ENCODE peak calls at places on chromosomes 12 and 14, in six cellular contexts. One of them, this sample, is unnamed.

GRCh38 chr14:99191663-99192621 is 80.1 kb downstream of the BCL11B start:
- DNase-seq in left lobe of liver: peak
- DNase-seq in CMK: no peak
- DNase-seq in hippocampal formation: peak
- DNase-seq in Right ventricle myocardium superior: peak
- DNase-seq in kidney glomerular epithelial cell: peak
- DNase-seq in this sample: peak

GRCh38 chr12:119593578-119594398 is at the start of gene TMEM233:
- DNase-seq in left lobe of liver: no peak
- DNase-seq in CMK: no peak
- DNase-seq in hippocampal formation: no peak
- DNase-seq in Right ventricle myocardium superior: peak
- DNase-seq in kidney glomerular epithelial cell: no peak
- DNase-seq in this sample: no peak

GRCh38 chr12:117461732-117462131 is 100.3 kb upstream of the NOS1 start:
- DNase-seq in left lobe of liver: no peak
- DNase-seq in CMK: no peak
- DNase-seq in hippocampal formation: no peak
- DNase-seq in Right ventricle myocardium superior: no peak
- DNase-seq in kidney glomerular epithelial cell: no peak
- DNase-seq in this sample: no peak

GRCh38 chr12:3002636-3003035 is 43.4 kb downstream of the TEAD4 start:
- DNase-seq in left lobe of liver: no peak
- DNase-seq in CMK: no peak
- DNase-seq in hippocampal formation: no peak
- DNase-seq in Right ventricle myocardium superior: no peak
- DNase-seq in kidney glomerular epithelial cell: no peak
- DNase-seq in this sample: no peak

GRCh38 chr12:27387473-27387872 is 54.8 kb downstream of the BMAL2 start:
- DNase-seq in left lobe of liver: no peak
- DNase-seq in CMK: no peak
- DNase-seq in hippocampal formation: no peak
- DNase-seq in Right ventricle myocardium superior: no peak
- DNase-seq in kidney glomerular epithelial cell: peak
- DNase-seq in this sample: no peak

GRCh38 chr14:69002069-69002468 is 23.0 kb upstream of the ACTN1 start:
- DNase-seq in left lobe of liver: peak
- DNase-seq in CMK: no peak
- DNase-seq in hippocampal formation: no peak
- DNase-seq in Right ventricle myocardium superior: peak
- DNase-seq in kidney glomerular epithelial cell: no peak
- DNase-seq in this sample: no peak

GRCh38 chr12:118645219-118645618 is 268.9 kb downstream of the SUDS3 start:
- DNase-seq in left lobe of liver: no peak
- DNase-seq in CMK: no peak
- DNase-seq in hippocampal formation: no peak
- DNase-seq in Right ventricle myocardium superior: no peak
- DNase-seq in kidney glomerular epithelial cell: no peak
- DNase-seq in this sample: no peak

GRCh38 chr14:69087061-69087461 is 65.9 kb downstream of the DCAF5 start:
- DNase-seq in left lobe of liver: no peak
- DNase-seq in CMK: no peak
- DNase-seq in hippocampal formation: no peak
- DNase-seq in Right ventricle myocardium superior: no peak
- DNase-seq in kidney glomerular epithelial cell: peak
- DNase-seq in this sample: peak

GRCh38 chr14:22039938-22040780 is 366.5 kb upstream of the OR4E1 start:
- DNase-seq in left lobe of liver: no peak
- DNase-seq in CMK: no peak
- DNase-seq in hippocampal formation: no peak
- DNase-seq in Right ventricle myocardium superior: no peak
- DNase-seq in kidney glomerular epithelial cell: no peak
- DNase-seq in this sample: no peak

GRCh38 chr12:70664463-70664862 is 27.2 kb upstream of the PTPRB start:
- DNase-seq in left lobe of liver: no peak
- DNase-seq in CMK: no peak
- DNase-seq in hippocampal formation: peak
- DNase-seq in Right ventricle myocardium superior: no peak
- DNase-seq in kidney glomerular epithelial cell: no peak
- DNase-seq in this sample: no peak

GRCh38 chr12:27468241-27468640 is 21.7 kb downstream of the SMCO2 start:
- DNase-seq in left lobe of liver: no peak
- DNase-seq in CMK: no peak
- DNase-seq in hippocampal formation: no peak
- DNase-seq in Right ventricle myocardium superior: no peak
- DNase-seq in kidney glomerular epithelial cell: no peak
- DNase-seq in this sample: no peak

GRCh38 chr12:104750061-104750460 is 208.0 kb downstream of the SLC41A2 start:
- DNase-seq in left lobe of liver: no peak
- DNase-seq in CMK: no peak
- DNase-seq in hippocampal formation: no peak
- DNase-seq in Right ventricle myocardium superior: no peak
- DNase-seq in kidney glomerular epithelial cell: no peak
- DNase-seq in this sample: peak

GRCh38 chr12:115323223-115323905 is 639.4 kb upstream of the TBX3 start:
- DNase-seq in left lobe of liver: no peak
- DNase-seq in CMK: no peak
- DNase-seq in hippocampal formation: no peak
- DNase-seq in Right ventricle myocardium superior: no peak
- DNase-seq in kidney glomerular epithelial cell: no peak
- DNase-seq in this sample: no peak

GRCh38 chr12:53039851-53040250 is 10.0 kb upstream of the TNS2 start:
- DNase-seq in left lobe of liver: no peak
- DNase-seq in CMK: no peak
- DNase-seq in hippocampal formation: no peak
- DNase-seq in Right ventricle myocardium superior: no peak
- DNase-seq in kidney glomerular epithelial cell: no peak
- DNase-seq in this sample: no peak

GRCh38 chr12:115259968-115260806 is 576.2 kb upstream of the TBX3 start:
- DNase-seq in left lobe of liver: no peak
- DNase-seq in CMK: no peak
- DNase-seq in hippocampal formation: no peak
- DNase-seq in Right ventricle myocardium superior: no peak
- DNase-seq in kidney glomerular epithelial cell: no peak
- DNase-seq in this sample: no peak

GRCh38 chr12:124629799-124630198 is 62.4 kb upstream of the NCOR2 start:
- DNase-seq in left lobe of liver: no peak
- DNase-seq in CMK: no peak
- DNase-seq in hippocampal formation: no peak
- DNase-seq in Right ventricle myocardium superior: no peak
- DNase-seq in kidney glomerular epithelial cell: no peak
- DNase-seq in this sample: no peak

GRCh38 chr12:87112946-87113345 is 856.8 kb upstream of the MGAT4C start:
- DNase-seq in left lobe of liver: no peak
- DNase-seq in CMK: no peak
- DNase-seq in hippocampal formation: no peak
- DNase-seq in Right ventricle myocardium superior: no peak
- DNase-seq in kidney glomerular epithelial cell: no peak
- DNase-seq in this sample: no peak

GRCh38 chr12:18422849-18423248 is 161.5 kb downstream of the PIK3C2G start:
- DNase-seq in left lobe of liver: no peak
- DNase-seq in CMK: no peak
- DNase-seq in hippocampal formation: no peak
- DNase-seq in Right ventricle myocardium superior: no peak
- DNase-seq in kidney glomerular epithelial cell: no peak
- DNase-seq in this sample: no peak

GRCh38 chr12:32305163-32305562 is 94.2 kb upstream of the FGD4 start:
- DNase-seq in left lobe of liver: no peak
- DNase-seq in CMK: no peak
- DNase-seq in hippocampal formation: no peak
- DNase-seq in Right ventricle myocardium superior: no peak
- DNase-seq in kidney glomerular epithelial cell: peak
- DNase-seq in this sample: no peak

GRCh38 chr12:130873825-130874224 is 2.0 kb downstream of the RAN start:
- DNase-seq in left lobe of liver: no peak
- DNase-seq in CMK: no peak
- DNase-seq in hippocampal formation: no peak
- DNase-seq in Right ventricle myocardium superior: no peak
- DNase-seq in kidney glomerular epithelial cell: no peak
- DNase-seq in this sample: no peak

GRCh38 chr14:61153436-61153835 is 127.7 kb downstream of the TMEM30B start:
- DNase-seq in left lobe of liver: no peak
- DNase-seq in CMK: no peak
- DNase-seq in hippocampal formation: no peak
- DNase-seq in Right ventricle myocardium superior: no peak
- DNase-seq in kidney glomerular epithelial cell: peak
- DNase-seq in this sample: no peak